ENCODE peak calls at places on chromosomes 5 and 9, in ten cellular contexts. One of them, this sample, is unnamed.

GRCh38 chr5:35820720-35821119 is 36.0 kb upstream of the IL7R start:
- DNase-seq in GM19239: no peak
- DNase-seq in esophagus squamous epithelium: no peak
- DNase-seq in NCI-H774: no peak
- DNase-seq in foreskin fibroblast: no peak
- DNase-seq in IMR-90: no peak
- DNase-seq in ecto neural progenitor cell: no peak
- DNase-seq in stimulated activated CD8-positive, alpha-beta memory T cell treated with anti-CD3 and anti-CD28 coated beads, Interleukin-15, amount 100 ng/mL, for 1 hour: no peak
- DNase-seq in lung microvascular endothelial cell: no peak
- DNase-seq in choroid plexus epithelial cell: no peak
- DNase-seq in this sample: no peak

GRCh38 chr9:4301971-4302427 is 2.1 kb upstream of the GLIS3 start:
- DNase-seq in NCI-H774: no peak
- DNase-seq in choroid plexus epithelial cell: peak
- DNase-seq in ecto neural progenitor cell: no peak
- DNase-seq in GM19239: no peak
- DNase-seq in stimulated activated CD8-positive, alpha-beta memory T cell treated with anti-CD3 and anti-CD28 coated beads, Interleukin-15, amount 100 ng/mL, for 1 hour: no peak
- DNase-seq in IMR-90: peak
- DNase-seq in lung microvascular endothelial cell: peak
- DNase-seq in esophagus squamous epithelium: no peak
- DNase-seq in foreskin fibroblast: peak
- DNase-seq in this sample: peak

GRCh38 chr5:1011226-1011631 is 2.6 kb downstream of the NKD2 start:
- DNase-seq in stimulated activated CD8-positive, alpha-beta memory T cell treated with anti-CD3 and anti-CD28 coated beads, Interleukin-15, amount 100 ng/mL, for 1 hour: no peak
- DNase-seq in esophagus squamous epithelium: no peak
- DNase-seq in choroid plexus epithelial cell: peak
- DNase-seq in GM19239: peak
- DNase-seq in ecto neural progenitor cell: no peak
- DNase-seq in lung microvascular endothelial cell: peak
- DNase-seq in NCI-H774: peak
- DNase-seq in IMR-90: no peak
- DNase-seq in foreskin fibroblast: no peak
- DNase-seq in this sample: no peak

GRCh38 chr9:14479187-14479586 is 165.2 kb upstream of the NFIB start:
- DNase-seq in GM19239: no peak
- DNase-seq in choroid plexus epithelial cell: no peak
- DNase-seq in NCI-H774: no peak
- DNase-seq in lung microvascular endothelial cell: no peak
- DNase-seq in stimulated activated CD8-positive, alpha-beta memory T cell treated with anti-CD3 and anti-CD28 coated beads, Interleukin-15, amount 100 ng/mL, for 1 hour: no peak
- DNase-seq in esophagus squamous epithelium: no peak
- DNase-seq in ecto neural progenitor cell: no peak
- DNase-seq in foreskin fibroblast: no peak
- DNase-seq in IMR-90: no peak
- DNase-seq in this sample: peak

GRCh38 chr5:52708463-52708862 is 79.3 kb upstream of the ITGA1 start:
- DNase-seq in NCI-H774: no peak
- DNase-seq in esophagus squamous epithelium: no peak
- DNase-seq in IMR-90: no peak
- DNase-seq in ecto neural progenitor cell: no peak
- DNase-seq in stimulated activated CD8-positive, alpha-beta memory T cell treated with anti-CD3 and anti-CD28 coated beads, Interleukin-15, amount 100 ng/mL, for 1 hour: no peak
- DNase-seq in lung microvascular endothelial cell: peak
- DNase-seq in choroid plexus epithelial cell: peak
- DNase-seq in GM19239: no peak
- DNase-seq in foreskin fibroblast: peak
- DNase-seq in this sample: peak

GRCh38 chr5:178651046-178651810 is 24.4 kb upstream of the CLK4 start:
- DNase-seq in esophagus squamous epithelium: no peak
- DNase-seq in GM19239: no peak
- DNase-seq in IMR-90: peak
- DNase-seq in lung microvascular endothelial cell: peak
- DNase-seq in stimulated activated CD8-positive, alpha-beta memory T cell treated with anti-CD3 and anti-CD28 coated beads, Interleukin-15, amount 100 ng/mL, for 1 hour: no peak
- DNase-seq in NCI-H774: no peak
- DNase-seq in ecto neural progenitor cell: no peak
- DNase-seq in foreskin fibroblast: peak
- DNase-seq in choroid plexus epithelial cell: peak
- DNase-seq in this sample: no peak

GRCh38 chr9:99595796-99596195 is 225.9 kb upstream of the NR4A3 start:
- DNase-seq in IMR-90: no peak
- DNase-seq in foreskin fibroblast: no peak
- DNase-seq in NCI-H774: no peak
- DNase-seq in stimulated activated CD8-positive, alpha-beta memory T cell treated with anti-CD3 and anti-CD28 coated beads, Interleukin-15, amount 100 ng/mL, for 1 hour: no peak
- DNase-seq in esophagus squamous epithelium: no peak
- DNase-seq in ecto neural progenitor cell: no peak
- DNase-seq in choroid plexus epithelial cell: no peak
- DNase-seq in GM19239: no peak
- DNase-seq in lung microvascular endothelial cell: no peak
- DNase-seq in this sample: no peak

GRCh38 chr9:33151007-33151557 is 16.1 kb downstream of the B4GALT1 start:
- DNase-seq in esophagus squamous epithelium: no peak
- DNase-seq in GM19239: no peak
- DNase-seq in NCI-H774: no peak
- DNase-seq in choroid plexus epithelial cell: peak
- DNase-seq in IMR-90: peak
- DNase-seq in foreskin fibroblast: peak
- DNase-seq in ecto neural progenitor cell: no peak
- DNase-seq in lung microvascular endothelial cell: peak
- DNase-seq in stimulated activated CD8-positive, alpha-beta memory T cell treated with anti-CD3 and anti-CD28 coated beads, Interleukin-15, amount 100 ng/mL, for 1 hour: no peak
- DNase-seq in this sample: peak

GRCh38 chr5:135567661-135568060 is 11.1 kb downstream of the CXCL14 start:
- DNase-seq in ecto neural progenitor cell: no peak
- DNase-seq in choroid plexus epithelial cell: peak
- DNase-seq in IMR-90: peak
- DNase-seq in NCI-H774: no peak
- DNase-seq in foreskin fibroblast: peak
- DNase-seq in esophagus squamous epithelium: no peak
- DNase-seq in lung microvascular endothelial cell: no peak
- DNase-seq in GM19239: no peak
- DNase-seq in stimulated activated CD8-positive, alpha-beta memory T cell treated with anti-CD3 and anti-CD28 coated beads, Interleukin-15, amount 100 ng/mL, for 1 hour: no peak
- DNase-seq in this sample: no peak

GRCh38 chr5:157772077-157772613 is 28.6 kb downstream of the LSM11 start:
- DNase-seq in stimulated activated CD8-positive, alpha-beta memory T cell treated with anti-CD3 and anti-CD28 coated beads, Interleukin-15, amount 100 ng/mL, for 1 hour: no peak
- DNase-seq in lung microvascular endothelial cell: no peak
- DNase-seq in NCI-H774: no peak
- DNase-seq in ecto neural progenitor cell: no peak
- DNase-seq in IMR-90: no peak
- DNase-seq in esophagus squamous epithelium: no peak
- DNase-seq in choroid plexus epithelial cell: no peak
- DNase-seq in GM19239: no peak
- DNase-seq in foreskin fibroblast: no peak
- DNase-seq in this sample: no peak